ENCODE peak calls at places on chromosomes 5 and 9, in eight cellular contexts. Q, Z, C, V, H, R, W and X are unnamed samples.

GRCh38 chr5:52810426-52810825 is 22.7 kb downstream of the ITGA1 start:
- DNase-seq in Q (no peak), Z (no peak), C (no peak), V (no peak), H (no peak), R (no peak), W (no peak), X (no peak)

GRCh38 chr9:130946778-130947617 is 8.0 kb upstream of the FIBCD1 start:
- DNase-seq in Q (no peak), Z (no peak), C (peak; percentile 22), V (no peak), H (no peak), R (peak; percentile 82), W (no peak), X (peak; percentile 35)

GRCh38 chr5:73482383-73483193 is 15.7 kb upstream of the BTF3 start:
- DNase-seq in Q (no peak), Z (no peak), C (peak; percentile 79), V (no peak), H (no peak), R (no peak), W (no peak), X (peak; percentile 63)

GRCh38 chr9:121640076-121640475 is 11.4 kb upstream of the DAB2IP start:
- DNase-seq in Q (peak; percentile 69), Z (peak; percentile 88), C (no peak), V (peak; percentile 73), H (peak; percentile 66), R (peak; percentile 86), W (no peak), X (no peak)

GRCh38 chr9:18331808-18332209 is 142.1 kb upstream of the ADAMTSL1 start:
- DNase-seq in Q (no peak), Z (no peak), C (peak; percentile 64), V (no peak), H (no peak), R (no peak), W (no peak), X (no peak)

GRCh38 chr5:138748630-138749081 is 4.6 kb upstream of the CTNNA1 start:
- DNase-seq in Q (no peak), Z (no peak), C (peak; percentile 24), V (no peak), H (no peak), R (no peak), W (peak; percentile 24), X (no peak)

GRCh38 chr9:68876265-68876664 is 137.6 kb downstream of the PRKACG start:
- DNase-seq in Q (no peak), Z (no peak), C (no peak), V (no peak), H (no peak), R (no peak), W (no peak), X (no peak)

GRCh38 chr9:107263289-107263688 is 19.8 kb upstream of the RAD23B start:
- DNase-seq in Q (no peak), Z (no peak), C (no peak), V (no peak), H (no peak), R (no peak), W (no peak), X (no peak)

GRCh38 chr9:136172412-136173079 is 32.4 kb downstream of the LHX3 start:
- DNase-seq in Q (peak; percentile 71), Z (no peak), C (no peak), V (no peak), H (no peak), R (no peak), W (no peak), X (no peak)

GRCh38 chr5:89756955-89757354 is 652.6 kb downstream of the CETN3 start:
- DNase-seq in Q (no peak), Z (no peak), C (peak; percentile 95), V (no peak), H (no peak), R (no peak), W (no peak), X (peak; percentile 65)

GRCh38 chr5:171379961-171380360 is 7.7 kb upstream of the NPM1 start:
- DNase-seq in Q (no peak), Z (no peak), C (no peak), V (no peak), H (no peak), R (no peak), W (no peak), X (no peak)

DNA sequence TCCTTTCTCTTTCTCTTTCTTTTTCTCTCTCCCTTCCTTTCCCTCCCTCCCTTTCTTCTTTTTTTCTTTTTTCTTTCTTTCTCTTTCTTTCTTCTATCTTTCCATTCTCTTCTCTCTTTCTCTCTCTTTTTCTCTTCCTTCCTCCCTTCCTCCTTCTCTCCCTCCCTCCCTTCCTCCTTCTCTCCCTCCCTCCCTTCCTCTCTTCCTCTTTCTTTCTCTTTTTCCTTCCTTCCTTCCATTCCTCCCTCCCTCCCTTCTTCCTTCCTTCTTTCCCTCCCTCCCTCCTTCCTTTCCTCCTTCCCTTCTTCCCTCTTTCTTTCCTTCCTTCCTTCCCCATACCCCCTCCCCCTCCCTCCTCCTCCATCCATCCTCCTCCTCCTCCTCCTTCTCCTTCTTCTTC is 243.3 kb upstream of the CTNND2 start:
- DNase-seq in Q (no peak), Z (no peak), C (no peak), V (no peak), H (no peak), R (no peak), W (no peak), X (no peak)
- H3K9me3 ChIP-seq in Q (no peaks in the 10 kb centered on the region), Z (peaks cover 2% of the 10 kb centered on the region), C (no peaks in the 10 kb centered on the region), V (peaks cover 44% of the 10 kb centered on the region), H (no peaks in the 10 kb centered on the region), R (no peaks in the 10 kb centered on the region), W (peaks cover 8% of the 10 kb centered on the region), X (no peaks in the 10 kb centered on the region)

GRCh38 chr5:40093550-40093949 is 586.2 kb upstream of the PTGER4 start:
- DNase-seq in Q (no peak), Z (no peak), C (no peak), V (no peak), H (no peak), R (no peak), W (no peak), X (no peak)

GRCh38 chr5:40084614-40085013 is 595.1 kb upstream of the PTGER4 start:
- DNase-seq in Q (no peak), Z (no peak), C (no peak), V (no peak), H (no peak), R (no peak), W (no peak), X (no peak)

GRCh38 chr5:40089269-40089668 is 590.4 kb upstream of the PTGER4 start:
- DNase-seq in Q (no peak), Z (no peak), C (no peak), V (no peak), H (no peak), R (no peak), W (no peak), X (no peak)
- H3K9me3 ChIP-seq in Q (peaks cover 12% of the 10 kb centered on the region), Z (no peaks in the 10 kb centered on the region), C (peaks cover under 1% of the 10 kb centered on the region), V (peaks cover 58% of the 10 kb centered on the region), H (no peaks in the 10 kb centered on the region), R (peaks cover 9% of the 10 kb centered on the region), W (peaks cover 40% of the 10 kb centered on the region), X (peaks cover 31% of the 10 kb centered on the region)

DNA sequence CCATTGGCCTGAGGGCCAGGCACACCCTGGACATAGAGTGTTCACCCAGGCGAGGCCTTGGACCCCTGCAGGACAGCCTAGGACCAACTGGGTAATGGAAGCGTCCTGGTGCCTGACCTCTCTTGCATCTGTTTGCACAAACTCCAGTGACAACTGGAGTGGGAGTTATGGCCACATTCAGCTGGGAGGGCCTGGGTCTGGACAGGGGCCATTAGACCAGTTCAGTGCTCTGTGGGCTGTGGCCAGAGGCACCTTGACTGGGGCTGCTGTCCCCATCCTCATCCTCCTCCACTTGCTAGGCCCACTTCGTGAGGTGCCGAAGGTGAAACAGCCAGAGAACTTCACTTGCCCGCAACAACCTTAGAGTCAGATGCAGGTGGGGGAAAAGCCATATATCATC is 372.7 kb upstream of the IRX1 start:
- DNase-seq in Q (no peak), Z (no peak), C (no peak), V (no peak), H (no peak), R (no peak), W (no peak), X (no peak)
- H3K9me3 ChIP-seq in Q (no peaks in the 10 kb centered on the region), Z (no peaks in the 10 kb centered on the region), C (peaks cover 4% of the 10 kb centered on the region), V (no peaks in the 10 kb centered on the region), H (no peaks in the 10 kb centered on the region), R (no peaks in the 10 kb centered on the region), W (no peaks in the 10 kb centered on the region), X (no peaks in the 10 kb centered on the region)

GRCh38 chr5:178378527-178379484 is 146.2 kb upstream of the PHYKPL start:
- DNase-seq in Q (no peak), Z (no peak), C (no peak), V (no peak), H (no peak), R (no peak), W (no peak), X (no peak)
- H3K9me3 ChIP-seq in Q (no peaks in the 10 kb centered on the region), Z (no peaks in the 10 kb centered on the region), C (no peaks in the 10 kb centered on the region), V (no peaks in the 10 kb centered on the region), H (no peaks in the 10 kb centered on the region), R (no peaks in the 10 kb centered on the region), W (no peaks in the 10 kb centered on the region), X (no peaks in the 10 kb centered on the region)

DNA sequence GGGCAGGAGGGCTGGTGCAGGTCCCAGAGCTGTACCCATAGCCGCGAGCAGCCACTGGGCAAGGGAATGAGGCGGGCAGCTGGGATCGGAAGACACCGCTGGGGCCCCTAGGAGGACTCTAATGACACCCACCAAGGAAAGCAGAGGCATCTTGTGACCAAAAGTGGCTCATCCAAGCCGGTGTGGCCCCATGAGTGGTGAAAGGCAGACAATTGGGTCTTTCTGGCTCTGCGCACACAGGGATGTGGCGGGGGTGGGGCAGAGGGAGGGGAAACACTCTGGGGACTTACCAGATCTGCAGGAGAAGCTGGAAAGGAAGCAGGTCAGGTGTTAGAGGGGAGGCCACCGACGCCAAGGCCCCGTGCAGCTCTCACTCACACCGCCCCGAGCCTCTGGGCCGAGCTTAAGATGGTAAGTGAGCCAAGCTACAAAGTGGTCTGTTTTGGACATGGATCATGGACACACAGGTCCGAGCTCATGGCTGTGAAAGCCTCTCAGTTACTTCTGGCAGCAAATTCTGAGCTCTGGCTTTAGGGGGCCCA is 42.3 kb upstream of the SARDH start:
- DNase-seq in Q (no peak), Z (no peak), C (no peak), V (peak; percentile 3), H (no peak), R (no peak), W (peak; percentile 48), X (no peak)
- H3K9me3 ChIP-seq in Q (no peaks in the 10 kb centered on the region), Z (no peaks in the 10 kb centered on the region), C (no peaks in the 10 kb centered on the region), V (no peaks in the 10 kb centered on the region), H (no peaks in the 10 kb centered on the region), R (no peaks in the 10 kb centered on the region), W (no peaks in the 10 kb centered on the region), X (no peaks in the 10 kb centered on the region)

GRCh38 chr9:138073808-138074207 is 196.2 kb downstream of the CACNA1B start:
- DNase-seq in Q (peak; percentile 20), Z (peak; percentile 16), C (no peak), V (no peak), H (no peak), R (no peak), W (peak; percentile 40), X (no peak)
- H3K9me3 ChIP-seq in Q (no peaks in the 10 kb centered on the region), Z (no peaks in the 10 kb centered on the region), C (peaks cover 7% of the 10 kb centered on the region), V (no peaks in the 10 kb centered on the region), H (no peaks in the 10 kb centered on the region), R (no peaks in the 10 kb centered on the region), W (no peaks in the 10 kb centered on the region), X (no peaks in the 10 kb centered on the region)